ENCODE peak calls at places on chromosomes 1 and 21, in eight cellular contexts. N, C, B, G, W, T, V and K are unnamed samples.

GRCh38 chr1:85473390-85473789 is 8.4 kb upstream of the DDAH1 start:
- DNase-seq in B (no peak), C (peak), T (no peak), N (peak), W (no peak), G (no peak), V (no peak), K (peak)

GRCh38 chr21:33403128-33403785 is at the start of gene IFNGR2:
- DNase-seq in T (peak), G (peak), B (no peak), N (no peak), W (peak), V (peak), C (no peak), K (no peak)

GRCh38 chr1:28450561-28450960 is 55.3 kb upstream of the RCC1 start:
- DNase-seq in W (no peak), G (no peak), B (no peak), T (no peak), N (no peak), C (no peak), V (no peak), K (no peak)

GRCh38 chr1:155175281-155175926 is 1.8 kb downstream of the TRIM46 start:
- DNase-seq in W (peak), C (no peak), V (peak), B (no peak), G (peak), N (no peak), T (peak), K (no peak)

GRCh38 chr1:77383236-77383635 is 101.4 kb downstream of the AK5 start:
- DNase-seq in V (no peak), C (no peak), G (no peak), N (no peak), W (no peak), B (no peak), T (no peak), K (no peak)

GRCh38 chr1:17909634-17910033 is 154.5 kb downstream of the ACTL8 start:
- DNase-seq in G (no peak), C (peak), W (no peak), V (no peak), B (no peak), N (peak), T (no peak), K (peak)

GRCh38 chr1:24900985-24901781 is 28.9 kb downstream of the RUNX3 start:
- DNase-seq in T (no peak), G (no peak), W (peak), C (no peak), V (peak), N (no peak), B (no peak), K (no peak)

GRCh38 chr21:36135391-36136094 is 664 bp downstream of the CBR3 start:
- DNase-seq in G (peak), N (peak), T (peak), C (peak), B (peak), W (peak), V (peak), K (peak)

GRCh38 chr1:30106125-30106524 is 617.3 kb downstream of the MATN1 start:
- DNase-seq in W (peak), T (no peak), N (peak), B (no peak), V (peak), G (no peak), C (no peak), K (peak)

GRCh38 chr21:43956667-43957030 is 55.5 kb upstream of the TRAPPC10 start:
- DNase-seq in C (peak), G (no peak), T (no peak), B (peak), W (no peak), V (no peak), N (peak), K (no peak)

GRCh38 chr1:107264561-107264960 is 123.7 kb downstream of the NTNG1 start:
- DNase-seq in W (no peak), N (peak), V (no peak), B (no peak), G (no peak), C (no peak), T (no peak), K (no peak)

GRCh38 chr1:228084797-228085196 is 2.3 kb downstream of the ARF1 start:
- DNase-seq in T (peak), G (no peak), V (no peak), N (no peak), W (peak), B (no peak), C (no peak), K (no peak)

GRCh38 chr21:26835027-26835713 is 10.0 kb downstream of the ADAMTS1 start:
- DNase-seq in N (peak), C (peak), T (peak), V (no peak), W (no peak), G (no peak), B (no peak), K (peak)

GRCh38 chr1:180188103-180188506 is 33.4 kb downstream of the QSOX1 start:
- DNase-seq in B (peak), T (no peak), V (peak), W (peak), C (peak), G (no peak), N (peak), K (peak)

GRCh38 chr1:58779837-58780585 is 3.8 kb downstream of the JUN start:
- DNase-seq in T (peak), N (peak), G (peak), V (peak), B (no peak), C (peak), W (peak), K (peak)

GRCh38 chr1:172450524-172450885 is 6.6 kb upstream of the PIGC start:
- DNase-seq in V (peak), T (no peak), W (peak), G (no peak), B (no peak), N (no peak), C (no peak), K (no peak)

GRCh38 chr1:156689960-156690672 is 12.9 kb upstream of the NES start:
- DNase-seq in G (no peak), V (no peak), W (no peak), B (no peak), T (no peak), N (peak), C (peak), K (no peak)

GRCh38 chr1:67213164-67213563 is 46.9 kb downstream of the IL23R start:
- DNase-seq in V (no peak), N (peak), C (peak), T (no peak), G (no peak), W (no peak), B (no peak), K (peak)

GRCh38 chr1:59815892-59816291 is 1.1 kb downstream of the HOOK1 start:
- DNase-seq in B (no peak), G (no peak), V (no peak), T (no peak), C (no peak), N (no peak), W (no peak), K (no peak)

GRCh38 chr1:31755197-31755611 is 8.9 kb downstream of the ADGRB2 start:
- DNase-seq in G (peak), W (no peak), B (no peak), T (no peak), N (no peak), C (no peak), V (no peak), K (peak)

GRCh38 chr1:66353207-66353606 is 180.7 kb upstream of the SGIP1 start:
- DNase-seq in G (no peak), C (peak), W (no peak), N (no peak), V (no peak), T (no peak), B (no peak), K (peak)

GRCh38 chr1:48611841-48612240 is 139.8 kb upstream of the SPATA6 start:
- DNase-seq in B (no peak), V (no peak), N (no peak), T (no peak), G (no peak), W (no peak), C (no peak), K (no peak)

GRCh38 chr1:184388671-184389292 is 2.0 kb downstream of the C1orf21 start:
- DNase-seq in C (no peak), T (no peak), G (peak), B (no peak), N (no peak), W (no peak), V (no peak), K (no peak)
- H3K4me3 ChIP-seq in C (peak), T (peak), G (peak), B (peak), N (peak), W (no peak), V (peak), K (peak)

GRCh38 chr1:162023547-162024501 is at the start of gene OLFML2B:
- DNase-seq in T (peak), C (peak), V (peak), N (peak), W (peak), B (peak), G (peak), K (peak)
- TF ChIP-seq CTCF in T (no peak), C (peak), V (no peak), N (peak), W (no peak), B (peak), G (no peak), K (peak)

DNA sequence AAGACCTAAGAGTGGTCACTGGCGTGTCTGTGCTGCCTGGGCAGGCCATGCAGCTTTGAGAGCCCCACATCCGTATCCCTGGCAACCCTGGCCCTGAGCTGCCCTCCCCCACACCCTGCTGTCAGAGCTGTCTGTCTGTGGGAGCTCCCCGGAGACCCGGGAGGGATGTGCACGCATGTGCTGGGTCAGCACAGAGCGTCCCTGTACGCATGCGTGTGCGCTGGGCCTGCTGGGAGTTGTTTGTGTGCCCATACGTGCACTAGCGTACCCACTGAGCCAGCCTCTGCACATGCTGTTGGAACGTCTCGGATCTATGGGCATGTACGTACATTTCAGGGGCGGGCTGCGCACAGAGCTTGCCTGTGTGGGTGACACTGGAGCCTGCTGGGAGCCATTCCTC is 89.3 kb downstream of the EPHB2 start:
- DNase-seq in B (no peak), W (no peak), N (no peak), G (no peak), C (no peak), T (no peak), V (no peak), K (no peak)
- H3K4me3 ChIP-seq in B (no peak), W (no peak), N (no peak), G (no peak), C (no peak), T (no peak), V (no peak), K (no peak)

DNA sequence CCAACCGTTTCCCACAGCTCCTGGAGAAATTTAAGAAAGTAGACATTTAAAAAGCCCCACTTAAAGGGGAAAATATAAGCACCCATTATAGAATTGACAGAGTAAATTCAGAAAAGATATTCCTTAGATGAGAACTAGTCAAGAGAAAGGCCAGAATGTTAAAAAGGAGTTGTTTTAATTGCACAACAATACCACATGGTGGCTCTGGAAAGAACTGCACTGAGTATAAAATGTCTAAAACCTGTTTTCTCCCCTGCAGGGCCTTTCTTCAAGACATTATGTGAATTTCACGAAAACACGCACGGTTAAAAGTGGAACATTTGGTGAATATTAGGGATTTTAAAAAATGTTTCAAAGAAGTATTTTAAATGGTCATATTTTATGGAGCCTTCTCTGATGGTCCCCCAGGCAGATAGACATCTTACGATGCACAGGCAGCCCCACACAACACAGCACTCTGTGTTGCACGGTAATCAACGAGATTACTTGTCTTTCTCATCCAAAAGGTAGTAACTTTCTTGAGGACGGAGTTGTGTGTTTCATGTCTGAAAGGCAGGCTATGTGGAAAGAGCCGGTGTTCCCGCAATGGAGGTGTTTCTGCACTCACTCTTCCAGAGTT is 101.9 kb downstream of the PRRX1 start:
- DNase-seq in N (peak), V (no peak), T (no peak), W (no peak), G (no peak), B (peak), C (peak), K (peak)
- TF ChIP-seq CTCF in N (peak), V (no peak), T (peak), W (no peak), G (peak), B (peak), C (peak), K (peak)

GRCh38 chr1:3948344-3948743 is 48.3 kb upstream of the C1orf174 start:
- DNase-seq in V (no peak), N (no peak), C (no peak), T (no peak), B (no peak), W (no peak), G (no peak), K (no peak)
- H3K4me3 ChIP-seq in V (no peak), N (no peak), C (no peak), T (no peak), B (no peak), W (no peak), G (no peak), K (no peak)

GRCh38 chr1:178093150-178093957 is 550 bp upstream of the RASAL2 start:
- DNase-seq in G (peak), N (peak), B (peak), C (peak), W (peak), T (peak), V (peak), K (peak)

GRCh38 chr1:178091986-178092745 is 1.7 kb upstream of the RASAL2 start:
- DNase-seq in T (no peak), G (no peak), B (no peak), W (no peak), N (peak), C (peak), V (no peak), K (peak)

GRCh38 chr1:178096421-178096820 is 2.5 kb downstream of the RASAL2 start:
- DNase-seq in N (peak), C (peak), T (no peak), G (no peak), V (no peak), W (no peak), B (no peak), K (no peak)

GRCh38 chr1:178094752-178095645 is 1.1 kb downstream of the RASAL2 start:
- DNase-seq in T (no peak), W (no peak), G (no peak), C (peak), V (no peak), B (peak), N (peak), K (peak)

GRCh38 chr1:178093958-178094751 is at the start of gene RASAL2:
- DNase-seq in G (peak), V (peak), C (peak), N (peak), B (peak), W (peak), T (peak), K (peak)
- TF ChIP-seq CTCF in G (no peak), V (no peak), C (peak), N (peak), B (peak), W (no peak), T (no peak), K (peak)